ENCODE peak calls at places on chromosomes 5 and 9, in four cellular contexts. F is uterus, U is cardiac fibroblast, O is prostate gland. B is an unnamed sample.

GRCh38 chr5:9054322-9054721 is 491.6 kb downstream of the SEMA5A start:
- DNase-seq in O (no peak), U (no peak), F (no peak), B (no peak)

GRCh38 chr5:133393776-133394476 is 218.4 kb downstream of the FSTL4 start:
- DNase-seq in U (no peak), O (no peak), F (no peak), B (no peak)

GRCh38 chr5:124741711-124742496 is 4.5 kb downstream of the ZNF608 start:
- DNase-seq in U (peak), F (no peak), O (no peak), B (no peak)

GRCh38 chr5:120055858-120056257 is 408.2 kb upstream of the PRR16 start:
- DNase-seq in O (peak), F (no peak), U (peak), B (peak)

GRCh38 chr5:42787845-42788244 is 23.8 kb downstream of the SELENOP start:
- DNase-seq in F (no peak), U (no peak), O (no peak), B (no peak)

GRCh38 chr9:116632990-116633441 is 54.1 kb upstream of the TRIM32 start:
- DNase-seq in O (no peak), U (peak), F (no peak), B (no peak)

GRCh38 chr5:56102885-56103284 is 108.1 kb upstream of the IL6ST start:
- DNase-seq in O (no peak), F (no peak), U (no peak), B (no peak)

GRCh38 chr5:81402180-81402930 is 8.4 kb upstream of the ACOT12 start:
- DNase-seq in O (no peak), U (no peak), F (no peak), B (no peak)

DNA sequence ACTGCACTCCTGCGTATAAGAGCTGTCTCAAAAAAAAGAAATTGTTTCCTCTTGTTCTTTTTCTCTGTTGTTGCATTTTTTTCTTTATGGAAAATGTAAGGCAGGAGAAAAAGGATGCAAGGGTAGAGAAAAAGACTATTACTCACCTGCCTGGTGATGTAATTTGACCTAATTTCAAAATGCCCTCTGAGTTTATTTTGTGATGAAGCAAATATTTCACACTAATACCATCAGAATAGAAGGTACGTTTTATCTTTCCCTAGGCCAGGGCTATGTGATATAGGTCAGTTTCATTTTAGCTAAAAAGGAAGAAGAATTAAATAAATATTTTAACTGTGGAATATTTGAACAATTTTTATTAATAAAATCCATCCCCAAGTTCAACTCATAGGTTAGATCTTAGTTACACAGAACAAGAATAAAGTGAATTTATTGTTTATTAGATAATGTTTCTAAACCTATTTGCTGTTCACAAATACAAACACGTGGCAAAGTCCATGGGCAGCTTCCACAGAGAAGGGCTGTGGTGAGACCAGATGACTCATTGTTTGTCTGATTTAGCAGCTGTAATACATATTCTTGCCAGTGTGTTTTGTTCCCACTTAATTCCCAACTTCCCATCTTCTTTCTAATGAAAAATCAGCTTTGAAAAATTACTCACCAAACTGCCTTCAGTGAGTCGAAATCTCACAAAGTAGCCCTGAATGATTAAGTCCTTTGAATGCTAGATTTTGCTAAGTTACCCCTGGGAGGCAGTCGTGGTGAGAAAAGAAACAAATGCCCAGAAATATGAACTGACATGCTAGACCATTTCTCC is 52.8 kb upstream of the CCDC112 start:
- DNase-seq in O (no peak), U (peak), F (no peak), B (no peak)
- H3K4me3 ChIP-seq in O (no peak), U (no peak), F (no peak), B (no peak)

DNA sequence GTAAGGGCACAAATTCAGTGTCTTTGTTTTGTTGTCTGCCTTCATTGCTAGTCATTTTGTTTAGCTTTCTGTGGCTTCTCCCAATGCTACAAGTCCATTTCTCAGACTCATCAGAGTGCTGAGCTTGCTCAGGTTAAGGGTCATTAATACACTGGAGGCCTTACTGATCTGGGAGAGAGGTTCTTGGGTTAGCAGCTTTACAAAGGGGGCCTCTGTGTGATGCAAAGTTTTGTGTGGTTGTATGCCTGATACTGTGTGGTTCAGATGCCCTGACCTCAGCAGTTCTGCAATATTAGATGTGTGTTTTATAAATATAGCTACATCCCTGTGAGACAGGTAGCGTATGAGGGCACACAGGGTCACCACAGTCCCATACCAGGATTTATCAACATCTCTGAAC is 34.8 kb upstream of the SMARCA2 start:
- DNase-seq in F (no peak), U (no peak), O (no peak), B (no peak)
- H3K4me3 ChIP-seq in F (no peak), U (no peak), O (no peak), B (no peak)

DNA sequence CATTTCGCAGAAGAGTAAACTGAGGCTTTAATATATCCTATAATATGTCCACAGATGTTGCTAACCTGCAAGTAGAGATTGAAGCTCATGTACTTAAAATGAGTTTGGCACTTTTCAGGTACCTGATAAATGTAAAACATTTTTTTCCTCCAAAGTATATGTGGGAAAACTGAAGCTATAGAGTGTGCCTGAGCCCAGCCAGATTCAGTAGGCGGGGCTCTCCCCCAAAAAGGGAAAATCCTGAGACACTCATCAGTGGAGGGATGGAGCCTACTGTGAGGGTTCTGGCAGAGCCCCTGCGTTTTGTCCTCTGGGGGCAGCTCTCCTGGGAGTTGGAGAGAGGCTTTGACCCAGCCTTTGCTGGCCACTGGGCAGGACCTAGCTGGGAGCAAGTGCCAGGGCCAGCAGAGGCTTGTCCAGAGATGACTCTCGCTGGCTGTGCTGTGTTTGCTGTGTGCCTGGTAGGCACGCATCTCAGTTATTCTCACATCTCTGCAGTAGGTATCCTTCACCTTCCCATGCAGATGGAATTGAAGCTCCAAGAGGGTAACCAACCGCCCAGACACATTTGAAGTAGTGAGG is 81.1 kb upstream of the SPRY4 start:
- DNase-seq in U (no peak), F (no peak), O (no peak), B (no peak)
- H3K4me3 ChIP-seq in U (no peak), F (no peak), O (no peak), B (no peak)

GRCh38 chr5:170291324-170291847 is 6.2 kb downstream of the LCP2 start:
- DNase-seq in F (no peak), O (no peak), U (no peak), B (no peak)
- H3K4me3 ChIP-seq in F (no peak), O (no peak), U (no peak), B (no peak)

DNA sequence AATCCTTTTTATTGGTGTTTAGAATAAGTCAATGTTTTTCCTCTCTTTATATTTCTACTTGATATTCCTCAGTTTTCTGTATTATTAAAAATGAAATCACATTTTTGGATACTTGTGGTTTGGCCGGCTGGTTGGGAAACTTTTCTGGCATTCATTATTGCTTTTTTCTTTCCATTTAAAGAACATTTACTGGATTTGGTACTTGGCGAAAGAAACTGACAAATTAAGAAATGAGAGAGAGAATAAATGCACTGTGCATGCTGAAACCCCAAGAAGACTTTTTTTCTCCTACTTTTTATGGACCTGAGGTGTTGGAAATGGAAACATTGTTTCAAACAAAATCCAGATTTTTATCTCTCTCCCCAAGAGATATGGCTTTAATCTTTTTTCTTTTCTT is 128.3 kb downstream of the SNX18 start:
- DNase-seq in O (no peak), F (no peak), U (peak), B (no peak)
- H3K4me3 ChIP-seq in O (no peak), F (no peak), U (no peak), B (no peak)